ENCODE peak calls at places on chromosomes 16 and 17, in nine cellular contexts. F is GM12878; P is OCI-LY7; L is heart left ventricle; X is GM23248; K is ovary; R is tibial artery; S is ascending aorta; V is CD8-positive, alpha-beta T cell. Z is an unnamed sample. For H3K4me1, the result is how much of the 10 kb centered on the place peaks cover.

GRCh38 chr17:7177210-7177953 is 1.8 kb downstream of the ASGR1 start:
- DNase-seq in F (no peak), V (peak), L (peak), P (peak), X (peak), S (no peak), R (peak), K (peak), Z (peak)

GRCh38 chr16:58820359-58820758 is 86.2 kb upstream of the GOT2 start:
- DNase-seq in S (no peak), V (no peak), X (no peak), F (no peak), L (no peak), R (no peak), P (no peak), K (no peak), Z (no peak)

GRCh38 chr16:87604572-87605135 is 2.3 kb downstream of the JPH3 start:
- DNase-seq in V (no peak), K (no peak), L (no peak), R (no peak), P (no peak), S (no peak), F (no peak), X (no peak), Z (no peak)

GRCh38 chr17:64357191-64357981 is 33.3 kb downstream of the PECAM1 start:
- DNase-seq in X (peak), R (peak), P (no peak), L (peak), V (no peak), K (peak), F (no peak), S (no peak), Z (peak)

GRCh38 chr16:59573528-59574271 is 839.6 kb upstream of the GOT2 start:
- DNase-seq in R (no peak), L (no peak), F (no peak), K (no peak), S (no peak), X (peak), V (no peak), P (no peak), Z (no peak)

GRCh38 chr17:57423541-57423940 is 167.2 kb downstream of the MSI2 start:
- DNase-seq in S (no peak), K (no peak), X (no peak), V (no peak), R (no peak), P (no peak), L (no peak), F (no peak), Z (no peak)

GRCh38 chr17:5181509-5182305 is 10.0 kb downstream of the ZNF594 start:
- DNase-seq in X (no peak), L (no peak), V (no peak), R (no peak), F (no peak), K (no peak), P (no peak), S (no peak), Z (no peak)

GRCh38 chr16:85935957-85936760 is 37.2 kb downstream of the IRF8 start:
- DNase-seq in S (no peak), P (peak), K (no peak), X (no peak), F (peak), L (no peak), R (no peak), V (peak), Z (no peak)

GRCh38 chr17:40554646-40555295 is 10.5 kb downstream of the CCR7 start:
- DNase-seq in V (no peak), S (no peak), R (peak), P (no peak), F (no peak), X (no peak), L (no peak), K (peak), Z (peak)

GRCh38 chr16:53207810-53208752 is 153.3 kb downstream of the CHD9 start:
- DNase-seq in R (no peak), S (no peak), K (peak), X (peak), V (no peak), P (peak), F (peak), L (peak), Z (no peak)

GRCh38 chr16:73329363-73330306 is 281.7 kb upstream of the ZFHX3 start:
- DNase-seq in F (no peak), S (no peak), V (no peak), L (no peak), R (no peak), X (no peak), K (no peak), P (no peak), Z (no peak)

GRCh38 chr17:73759324-73760185 is 115.3 kb upstream of the SDK2 start:
- DNase-seq in K (no peak), F (no peak), L (peak), P (no peak), X (no peak), R (no peak), V (no peak), S (no peak), Z (no peak)

GRCh38 chr17:34307110-34307509 is 12.1 kb upstream of the CCL8 start:
- DNase-seq in R (no peak), X (peak), P (no peak), S (no peak), K (no peak), V (no peak), F (no peak), L (no peak), Z (peak)

GRCh38 chr17:64355536-64356303 is 34.9 kb downstream of the PECAM1 start:
- DNase-seq in X (peak), V (no peak), K (no peak), R (peak), L (peak), S (no peak), P (no peak), F (no peak), Z (no peak)

GRCh38 chr17:42101513-42102292 is 3.4 kb upstream of the ZNF385C start:
- DNase-seq in P (peak), L (peak), F (no peak), R (peak), S (no peak), X (peak), V (no peak), K (peak), Z (peak)

GRCh38 chr16:51146256-51146924 is 4.7 kb downstream of the SALL1 start:
- DNase-seq in V (no peak), P (peak), X (peak), L (no peak), K (no peak), R (no peak), S (no peak), F (no peak), Z (no peak)
- H3K4me3 ChIP-seq in V (no peak), P (no peak), X (peak), L (no peak), K (no peak), R (no peak), S (no peak), F (no peak), Z (no peak)

GRCh38 chr16:11794447-11794846 is 2.6 kb downstream of the ZC3H7A start:
- DNase-seq in S (no peak), K (no peak), V (no peak), R (no peak), F (no peak), P (no peak), X (no peak), L (no peak), Z (no peak)
- H3K4me1 ChIP-seq in S (under half), K (under half), V (half or more), R (half or more), F (under half), P (half or more), X (under half), L (under half), Z (under half)

DNA sequence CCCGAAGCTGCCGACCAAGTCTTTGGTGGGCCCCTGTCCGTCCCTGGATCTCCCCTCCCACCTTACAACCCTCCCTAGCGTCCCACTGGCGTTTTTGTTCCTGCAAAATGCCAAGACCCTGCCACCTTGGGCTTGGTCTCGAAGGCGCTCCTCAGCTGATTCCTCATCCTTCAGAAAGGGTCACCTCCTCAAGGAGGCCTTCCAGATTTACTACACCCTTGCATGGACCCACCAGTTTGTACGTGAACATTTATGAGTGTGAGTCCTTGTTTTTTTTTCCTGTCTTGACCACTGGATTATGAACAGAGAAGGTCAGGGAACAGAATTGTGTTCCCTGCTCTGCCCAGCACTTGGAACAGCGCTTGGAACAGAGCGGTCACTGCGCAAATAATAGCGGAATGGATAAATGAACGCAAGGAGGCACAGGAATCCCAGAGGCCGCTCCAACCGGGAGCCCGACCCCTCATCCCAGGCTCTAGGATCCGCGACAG is 895 bp upstream of the GFER start:
- DNase-seq in L (no peak), K (no peak), S (no peak), R (no peak), V (no peak), F (no peak), X (no peak), P (no peak), Z (no peak)
- H3K4me3 ChIP-seq in L (peak), K (peak), S (peak), R (peak), V (peak), F (no peak), X (peak), P (peak), Z (peak)

GRCh38 chr16:88976359-88977027 is 514 bp downstream of the CBFA2T3 start:
- DNase-seq in S (no peak), R (no peak), K (no peak), X (no peak), P (peak), V (no peak), F (no peak), L (no peak), Z (no peak)
- H3K4me1 ChIP-seq in S (under half), R (under half), K (under half), X (under half), P (half or more), V (under half), F (under half), L (under half), Z (under half)

DNA sequence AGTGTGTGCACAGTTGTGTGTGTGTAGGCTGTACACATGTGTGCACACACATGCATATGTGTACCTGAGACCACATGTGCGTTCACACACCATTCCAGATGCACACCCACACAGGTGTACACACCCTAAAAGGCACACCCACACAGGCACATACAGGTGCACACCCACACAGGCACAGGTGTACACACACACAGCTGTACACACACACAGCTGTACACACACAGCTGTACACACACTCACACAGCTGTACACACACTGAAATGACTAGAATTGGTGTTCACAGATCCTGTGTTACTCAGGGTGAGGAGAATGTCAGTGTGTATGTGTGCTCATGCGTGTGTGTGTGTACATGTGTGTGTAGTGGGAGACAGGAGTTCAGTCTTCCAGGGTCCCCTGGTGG is 15.9 kb upstream of the DOC2B start:
- DNase-seq in K (no peak), R (no peak), S (no peak), X (no peak), P (no peak), V (no peak), F (no peak), L (no peak), Z (no peak)
- H3K4me3 ChIP-seq in K (no peak), R (no peak), S (no peak), X (no peak), P (no peak), V (no peak), F (no peak), L (no peak), Z (no peak)

Z was measured in right atrium auricular region.